ENCODE peak calls at places on chromosomes 12 and 14, in ten cellular contexts. One of them, this sample, is unnamed.

GRCh38 chr14:100107236-100107635 is 42.0 kb downstream of the EVL start:
- DNase-seq in NCI-H69: no peak
- DNase-seq in GM06990: no peak
- DNase-seq in cardiac muscle cell: no peak
- DNase-seq in mucosa of gallbladder: no peak
- DNase-seq in activated T-helper 9 cell treated with anti-CD3 and anti-CD28 coated beads, Interleukin-2, amount 50 U/mL, for 16 hours: no peak
- DNase-seq in fibroblast of mammary gland: no peak
- DNase-seq in kidney tubule cell: no peak
- DNase-seq in posterior cingulate gyrus: no peak
- DNase-seq in nephron progenitor cell: no peak
- DNase-seq in this sample: peak; percentile 95

GRCh38 chr12:120228291-120229070 is 27.6 kb upstream of the RPLP0 start:
- DNase-seq in activated T-helper 9 cell treated with anti-CD3 and anti-CD28 coated beads, Interleukin-2, amount 50 U/mL, for 16 hours: peak; percentile 81
- DNase-seq in NCI-H69: peak; percentile 92
- DNase-seq in cardiac muscle cell: peak; percentile 88
- DNase-seq in nephron progenitor cell: peak; percentile 90
- DNase-seq in posterior cingulate gyrus: peak; percentile 65
- DNase-seq in fibroblast of mammary gland: peak; percentile 78
- DNase-seq in GM06990: peak; percentile 69
- DNase-seq in mucosa of gallbladder: peak; percentile 91
- DNase-seq in kidney tubule cell: peak; percentile 84
- DNase-seq in this sample: peak; percentile 83

GRCh38 chr14:58864751-58865519 is 227.2 kb downstream of the DACT1 start:
- DNase-seq in nephron progenitor cell: no peak
- DNase-seq in cardiac muscle cell: no peak
- DNase-seq in GM06990: no peak
- DNase-seq in posterior cingulate gyrus: no peak
- DNase-seq in NCI-H69: peak; percentile 87
- DNase-seq in fibroblast of mammary gland: peak; percentile 86
- DNase-seq in kidney tubule cell: peak; percentile 90
- DNase-seq in mucosa of gallbladder: peak; percentile 41
- DNase-seq in activated T-helper 9 cell treated with anti-CD3 and anti-CD28 coated beads, Interleukin-2, amount 50 U/mL, for 16 hours: no peak
- DNase-seq in this sample: peak; percentile 41

GRCh38 chr14:24110060-24110459 is 4.5 kb upstream of the DCAF11 start:
- DNase-seq in NCI-H69: no peak
- DNase-seq in cardiac muscle cell: no peak
- DNase-seq in posterior cingulate gyrus: no peak
- DNase-seq in mucosa of gallbladder: no peak
- DNase-seq in fibroblast of mammary gland: no peak
- DNase-seq in nephron progenitor cell: no peak
- DNase-seq in kidney tubule cell: no peak
- DNase-seq in activated T-helper 9 cell treated with anti-CD3 and anti-CD28 coated beads, Interleukin-2, amount 50 U/mL, for 16 hours: no peak
- DNase-seq in GM06990: no peak
- DNase-seq in this sample: peak; percentile 53

GRCh38 chr12:122355702-122356101 is 66.8 kb downstream of the CLIP1 start:
- DNase-seq in nephron progenitor cell: no peak
- DNase-seq in cardiac muscle cell: no peak
- DNase-seq in kidney tubule cell: no peak
- DNase-seq in NCI-H69: peak; percentile 39
- DNase-seq in activated T-helper 9 cell treated with anti-CD3 and anti-CD28 coated beads, Interleukin-2, amount 50 U/mL, for 16 hours: no peak
- DNase-seq in fibroblast of mammary gland: no peak
- DNase-seq in posterior cingulate gyrus: no peak
- DNase-seq in GM06990: no peak
- DNase-seq in mucosa of gallbladder: no peak
- DNase-seq in this sample: no peak

GRCh38 chr14:92122351-92122677 is 545 bp downstream of the CPSF2 start:
- DNase-seq in nephron progenitor cell: no peak
- DNase-seq in GM06990: no peak
- DNase-seq in NCI-H69: peak; percentile 64
- DNase-seq in cardiac muscle cell: peak; percentile 61
- DNase-seq in kidney tubule cell: peak; percentile 36
- DNase-seq in posterior cingulate gyrus: no peak
- DNase-seq in activated T-helper 9 cell treated with anti-CD3 and anti-CD28 coated beads, Interleukin-2, amount 50 U/mL, for 16 hours: no peak
- DNase-seq in fibroblast of mammary gland: peak; percentile 29
- DNase-seq in mucosa of gallbladder: no peak
- DNase-seq in this sample: no peak

GRCh38 chr14:95915326-95915725 is 38.7 kb downstream of the TUNAR start:
- DNase-seq in activated T-helper 9 cell treated with anti-CD3 and anti-CD28 coated beads, Interleukin-2, amount 50 U/mL, for 16 hours: no peak
- DNase-seq in fibroblast of mammary gland: no peak
- DNase-seq in mucosa of gallbladder: no peak
- DNase-seq in cardiac muscle cell: no peak
- DNase-seq in posterior cingulate gyrus: no peak
- DNase-seq in NCI-H69: peak; percentile 81
- DNase-seq in GM06990: no peak
- DNase-seq in nephron progenitor cell: peak; percentile 47
- DNase-seq in kidney tubule cell: peak; percentile 77
- DNase-seq in this sample: no peak

GRCh38 chr14:90132821-90133570 is 71.2 kb downstream of the KCNK13 start:
- DNase-seq in posterior cingulate gyrus: no peak
- DNase-seq in GM06990: no peak
- DNase-seq in kidney tubule cell: no peak
- DNase-seq in NCI-H69: no peak
- DNase-seq in cardiac muscle cell: no peak
- DNase-seq in fibroblast of mammary gland: no peak
- DNase-seq in nephron progenitor cell: no peak
- DNase-seq in mucosa of gallbladder: no peak
- DNase-seq in activated T-helper 9 cell treated with anti-CD3 and anti-CD28 coated beads, Interleukin-2, amount 50 U/mL, for 16 hours: no peak
- DNase-seq in this sample: peak; percentile 13

GRCh38 chr14:72404106-72404774 is 472.0 kb downstream of the RGS6 start:
- DNase-seq in mucosa of gallbladder: no peak
- DNase-seq in nephron progenitor cell: no peak
- DNase-seq in GM06990: no peak
- DNase-seq in NCI-H69: no peak
- DNase-seq in activated T-helper 9 cell treated with anti-CD3 and anti-CD28 coated beads, Interleukin-2, amount 50 U/mL, for 16 hours: no peak
- DNase-seq in kidney tubule cell: no peak
- DNase-seq in fibroblast of mammary gland: no peak
- DNase-seq in posterior cingulate gyrus: no peak
- DNase-seq in cardiac muscle cell: no peak
- DNase-seq in this sample: peak; percentile 33

GRCh38 chr12:75981773-75982564 is 49.6 kb downstream of the PHLDA1 start:
- DNase-seq in cardiac muscle cell: no peak
- DNase-seq in fibroblast of mammary gland: peak; percentile 74
- DNase-seq in GM06990: peak; percentile 43
- DNase-seq in activated T-helper 9 cell treated with anti-CD3 and anti-CD28 coated beads, Interleukin-2, amount 50 U/mL, for 16 hours: no peak
- DNase-seq in nephron progenitor cell: no peak
- DNase-seq in mucosa of gallbladder: no peak
- DNase-seq in posterior cingulate gyrus: no peak
- DNase-seq in kidney tubule cell: no peak
- DNase-seq in NCI-H69: no peak
- DNase-seq in this sample: no peak

GRCh38 chr12:77761286-77761685 is 69.4 kb upstream of the NAV3 start:
- DNase-seq in NCI-H69: no peak
- DNase-seq in cardiac muscle cell: no peak
- DNase-seq in posterior cingulate gyrus: no peak
- DNase-seq in nephron progenitor cell: no peak
- DNase-seq in GM06990: no peak
- DNase-seq in kidney tubule cell: no peak
- DNase-seq in mucosa of gallbladder: no peak
- DNase-seq in fibroblast of mammary gland: no peak
- DNase-seq in activated T-helper 9 cell treated with anti-CD3 and anti-CD28 coated beads, Interleukin-2, amount 50 U/mL, for 16 hours: no peak
- DNase-seq in this sample: no peak

GRCh38 chr12:131197490-131197889 is 243.8 kb downstream of the ADGRD1 start:
- DNase-seq in activated T-helper 9 cell treated with anti-CD3 and anti-CD28 coated beads, Interleukin-2, amount 50 U/mL, for 16 hours: no peak
- DNase-seq in cardiac muscle cell: no peak
- DNase-seq in kidney tubule cell: no peak
- DNase-seq in mucosa of gallbladder: no peak
- DNase-seq in posterior cingulate gyrus: no peak
- DNase-seq in nephron progenitor cell: no peak
- DNase-seq in GM06990: no peak
- DNase-seq in fibroblast of mammary gland: no peak
- DNase-seq in NCI-H69: no peak
- DNase-seq in this sample: no peak

GRCh38 chr12:106690569-106690968 is 83.9 kb upstream of the RIC8B start:
- DNase-seq in mucosa of gallbladder: no peak
- DNase-seq in cardiac muscle cell: no peak
- DNase-seq in GM06990: no peak
- DNase-seq in activated T-helper 9 cell treated with anti-CD3 and anti-CD28 coated beads, Interleukin-2, amount 50 U/mL, for 16 hours: no peak
- DNase-seq in NCI-H69: no peak
- DNase-seq in fibroblast of mammary gland: no peak
- DNase-seq in posterior cingulate gyrus: no peak
- DNase-seq in kidney tubule cell: no peak
- DNase-seq in nephron progenitor cell: no peak
- DNase-seq in this sample: no peak